ENCODE peak calls at places on chromosome 1, in ten cellular contexts. H is HTR-8/SVneo; U is endothelial cell; P is right cardiac atrium; G is NCI-H345; C is nephron progenitor cell; R is GM23248; I is stimulated activated naive CD4-positive, alpha-beta T cell; T is DMS53; Z is lower lobe of right lung. K is an unnamed sample.

GRCh38 chr1:93758842-93759515 is 77.3 kb upstream of the BCAR3 start:
- DNase-seq in H (no peak), U (peak), P (peak), G (no peak), C (no peak), R (peak), I (no peak), T (no peak), Z (peak), K (peak)

GRCh38 chr1:173195596-173196088 is 11.5 kb downstream of the TNFSF4 start:
- DNase-seq in H (no peak), U (no peak), P (no peak), G (no peak), C (no peak), R (no peak), I (no peak), T (no peak), Z (no peak), K (peak)

GRCh38 chr1:59285691-59286090 is 11.2 kb upstream of the FGGY start:
- DNase-seq in H (no peak), U (no peak), P (no peak), G (no peak), C (no peak), R (peak), I (no peak), T (no peak), Z (no peak), K (no peak)

GRCh38 chr1:94725566-94725965 is 94.6 kb upstream of the SLC44A3 start:
- DNase-seq in H (no peak), U (no peak), P (no peak), G (no peak), C (no peak), R (peak), I (no peak), T (no peak), Z (no peak), K (no peak)

GRCh38 chr1:207861442-207862177 is 49.3 kb downstream of the CD34 start:
- DNase-seq in H (no peak), U (no peak), P (no peak), G (no peak), C (no peak), R (no peak), I (peak), T (no peak), Z (no peak), K (peak)

GRCh38 chr1:204278973-204279372 is 65.2 kb upstream of the GOLT1A start:
- DNase-seq in H (no peak), U (no peak), P (no peak), G (no peak), C (no peak), R (no peak), I (no peak), T (no peak), Z (no peak), K (no peak)

GRCh38 chr1:145824499-145824842 is 471 bp downstream of the POLR3C start:
- DNase-seq in H (no peak), U (no peak), P (no peak), G (no peak), C (no peak), R (peak), I (no peak), T (no peak), Z (no peak), K (no peak)

GRCh38 chr1:63324779-63325119 is 2.4 kb downstream of the FOXD3 start:
- DNase-seq in H (no peak), U (no peak), P (no peak), G (no peak), C (no peak), R (no peak), I (no peak), T (no peak), Z (no peak), K (no peak)

GRCh38 chr1:209398330-209398991 is 185.1 kb upstream of the CAMK1G start:
- DNase-seq in H (peak), U (no peak), P (peak), G (no peak), C (no peak), R (peak), I (no peak), T (peak), Z (no peak), K (no peak)

GRCh38 chr1:174689524-174689923 is 241.8 kb downstream of the GPR52 start:
- DNase-seq in H (no peak), U (no peak), P (no peak), G (no peak), C (no peak), R (no peak), I (no peak), T (peak), Z (no peak), K (no peak)

GRCh38 chr1:223846668-223847007 is 891 bp upstream of the TP53BP2 start:
- DNase-seq in H (no peak), U (peak), P (no peak), G (peak), C (no peak), R (peak), I (no peak), T (peak), Z (no peak), K (peak)